ENCODE peak calls at places on chromosome 12, in five cellular contexts. Q is heart left ventricle; D is transverse colon; R is GM23248; G is CD4-positive, CD25-positive, alpha-beta regulatory T cell. U is an unnamed sample. For H3K4me1, the result is how much of the 10 kb centered on the place peaks cover.

GRCh38 chr12:103580026-103580425 is 7.0 kb upstream of the STAB2 start:
- DNase-seq in Q (no peak), D (no peak), R (no peak), G (no peak), U (no peak)

GRCh38 chr12:43099691-43100163 is 452.3 kb downstream of the ADAMTS20 start:
- DNase-seq in Q (no peak), D (no peak), R (peak), G (no peak), U (no peak)

GRCh38 chr12:22505826-22506225 is 38.5 kb downstream of the C2CD5 start:
- DNase-seq in Q (no peak), D (no peak), R (no peak), G (no peak), U (no peak)

GRCh38 chr12:9866786-9867379 is 2.3 kb downstream of the CLEC2B start:
- DNase-seq in Q (no peak), D (no peak), R (peak), G (no peak), U (no peak)

GRCh38 chr12:47361389-47362031 is 281.8 kb upstream of the AMIGO2 start:
- DNase-seq in Q (no peak), D (peak), R (no peak), G (peak), U (no peak)

GRCh38 chr12:47992776-47993175 is 11.5 kb downstream of the COL2A1 start:
- DNase-seq in Q (no peak), D (no peak), R (no peak), G (no peak), U (no peak)

GRCh38 chr12:71746983-71747611 is 7.6 kb upstream of the RAB21 start:
- DNase-seq in Q (no peak), D (peak), R (peak), G (peak), U (no peak)

GRCh38 chr12:119180380-119181040 is 1.8 kb downstream of the HSPB8 start:
- DNase-seq in Q (peak), D (peak), R (peak), G (no peak), U (peak)

GRCh38 chr12:13102481-13103195 is 829 bp downstream of the GSG1 start:
- DNase-seq in Q (no peak), D (no peak), R (peak), G (no peak), U (no peak)

GRCh38 chr12:49535921-49536525 is 2.8 kb upstream of the KCNH3 start:
- DNase-seq in Q (no peak), D (no peak), R (peak), G (no peak), U (no peak)

GRCh38 chr12:63928305-63928704 is 83.8 kb downstream of the SRGAP1 start:
- DNase-seq in Q (no peak), D (no peak), R (no peak), G (no peak), U (no peak)

GRCh38 chr12:71710276-71711125 is 24.6 kb downstream of the TMEM19 start:
- DNase-seq in Q (no peak), D (no peak), R (peak), G (no peak), U (no peak)

GRCh38 chr12:25458047-25458552 is 95.0 kb downstream of the LMNTD1 start:
- DNase-seq in Q (no peak), D (no peak), R (peak), G (no peak), U (peak)

GRCh38 chr12:110906516-110906915 is 13.9 kb downstream of the MYL2 start:
- DNase-seq in Q (no peak), D (no peak), R (no peak), G (no peak), U (no peak)

GRCh38 chr12:45089417-45089816 is 38.5 kb upstream of the DBX2 start:
- DNase-seq in Q (no peak), D (no peak), R (no peak), G (no peak), U (no peak)

GRCh38 chr12:57133013-57133569 is 4.8 kb downstream of the LRP1 start:
- DNase-seq in Q (no peak), D (peak), R (peak), G (no peak), U (no peak)

GRCh38 chr12:120264511-120265202 is 873 bp downstream of the PXN start:
- DNase-seq in Q (no peak), D (no peak), R (no peak), G (peak), U (no peak)

GRCh38 chr12:52251367-52252055 is 18.5 kb downstream of the KRT7 start:
- DNase-seq in Q (no peak), D (no peak), R (no peak), G (no peak), U (peak)

GRCh38 chr12:71536939-71537622 is 97.5 kb downstream of the LGR5 start:
- DNase-seq in Q (no peak), D (no peak), R (no peak), G (no peak), U (no peak)

GRCh38 chr12:7970475-7971252 is 34.7 kb upstream of the SLC2A3 start:
- DNase-seq in Q (peak), D (peak), R (peak), G (peak), U (peak)

GRCh38 chr12:109462868-109463692 is 14.0 kb downstream of the KCTD10 start:
- DNase-seq in Q (peak), D (peak), R (peak), G (no peak), U (peak)

GRCh38 chr12:120231316-120232011 is 30.6 kb upstream of the RPLP0 start:
- DNase-seq in Q (peak), D (peak), R (peak), G (peak), U (no peak)

GRCh38 chr12:127083028-127083949 is 1183.7 kb upstream of the TMEM132C start:
- DNase-seq in Q (no peak), D (no peak), R (peak), G (no peak), U (no peak)

GRCh38 chr12:131098178-131098981 is 144.7 kb downstream of the ADGRD1 start:
- DNase-seq in Q (peak), D (no peak), R (no peak), G (no peak), U (no peak)

GRCh38 chr12:20508962-20509361 is 140.6 kb downstream of the PDE3A start:
- DNase-seq in Q (no peak), D (no peak), R (no peak), G (no peak), U (no peak)

DNA sequence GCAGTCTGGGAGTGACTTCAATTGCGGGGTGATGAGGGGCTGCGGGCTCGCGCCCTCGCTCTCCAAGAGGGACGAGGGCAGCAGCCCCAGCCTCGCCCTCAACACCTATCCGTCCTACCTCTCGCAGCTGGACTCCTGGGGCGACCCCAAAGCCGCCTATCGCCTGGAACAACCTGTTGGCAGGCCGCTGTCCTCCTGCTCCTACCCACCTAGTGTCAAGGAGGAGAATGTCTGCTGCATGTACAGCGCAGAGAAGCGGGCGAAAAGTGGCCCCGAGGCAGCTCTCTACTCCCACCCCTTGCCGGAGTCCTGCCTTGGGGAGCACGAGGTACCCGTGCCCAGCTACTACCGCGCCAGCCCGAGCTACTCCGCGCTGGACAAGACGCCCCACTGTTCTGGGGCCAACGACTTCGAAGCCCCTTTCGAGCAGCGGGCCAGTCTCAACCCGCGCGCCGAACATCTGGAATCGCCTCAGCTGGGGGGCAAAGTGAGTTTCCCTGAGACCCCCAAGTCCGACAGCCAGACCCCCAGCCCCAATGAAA is 483 bp downstream of the HOXC10 start:
- DNase-seq in Q (no peak), D (no peak), R (peak), G (no peak), U (no peak)
- H3K4me3 ChIP-seq in Q (no peak), D (peak), R (peak), G (no peak), U (peak)

GRCh38 chr12:123109319-123109772 is 41.5 kb downstream of the PITPNM2 start:
- DNase-seq in Q (no peak), D (no peak), R (no peak), G (no peak), U (peak)

GRCh38 chr12:123108682-123109066 is 42.2 kb downstream of the PITPNM2 start:
- DNase-seq in Q (no peak), D (no peak), R (no peak), G (no peak), U (no peak)

GRCh38 chr12:123114305-123115083 is 36.4 kb downstream of the PITPNM2 start:
- DNase-seq in Q (no peak), D (no peak), R (no peak), G (no peak), U (no peak)

GRCh38 chr12:123113038-123113437 is 37.9 kb downstream of the PITPNM2 start:
- DNase-seq in Q (no peak), D (no peak), R (no peak), G (no peak), U (no peak)

GRCh38 chr12:123111498-123112165 is 39.3 kb downstream of the PITPNM2 start:
- DNase-seq in Q (no peak), D (no peak), R (no peak), G (no peak), U (no peak)
- H3K4me1 ChIP-seq in Q (half or more), D (under half), R (under half), G (half or more), U (half or more)

GRCh38 chr12:389138-390096 is at the start of gene KDM5A:
- DNase-seq in Q (peak), D (peak), R (peak), G (peak), U (peak)
- H3K27ac ChIP-seq in Q (peak), D (peak), R (peak), G (peak), U (peak)

GRCh38 chr12:132408626-132409494 is 79.5 kb upstream of the GALNT9 start:
- DNase-seq in Q (no peak), D (no peak), R (no peak), G (no peak), U (no peak)

GRCh38 chr12:132406498-132407461 is 77.4 kb upstream of the GALNT9 start:
- DNase-seq in Q (no peak), D (no peak), R (no peak), G (no peak), U (no peak)

GRCh38 chr12:132407525-132407924 is 78.1 kb upstream of the GALNT9 start:
- DNase-seq in Q (no peak), D (no peak), R (peak), G (no peak), U (no peak)

GRCh38 chr12:132409495-132410295 is 80.3 kb upstream of the FBRSL1 start:
- DNase-seq in Q (no peak), D (no peak), R (no peak), G (no peak), U (no peak)

GRCh38 chr12:132408001-132408400 is 78.6 kb upstream of the GALNT9 start:
- DNase-seq in Q (no peak), D (no peak), R (no peak), G (no peak), U (no peak)
- H3K4me3 ChIP-seq in Q (no peak), D (no peak), R (no peak), G (no peak), U (no peak)

DNA sequence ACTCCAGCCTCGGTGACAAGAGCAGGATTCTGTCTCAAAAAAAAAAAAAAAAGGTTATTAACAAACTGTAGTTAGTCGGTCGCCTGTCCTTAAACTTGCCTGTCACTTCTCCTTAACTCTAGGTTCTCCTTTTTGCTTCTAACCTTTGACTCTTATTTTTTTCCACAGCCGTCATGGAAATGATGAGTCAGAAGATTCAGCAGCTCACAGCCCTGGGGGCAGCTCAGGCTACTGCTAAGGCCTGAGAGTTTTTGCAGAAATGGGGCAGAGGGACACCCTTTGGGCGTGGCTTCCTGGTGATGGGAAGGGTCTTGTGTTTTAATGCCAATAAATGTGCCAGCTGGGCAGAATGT is 418 bp upstream of the MYG1 start:
- DNase-seq in Q (peak), D (no peak), R (peak), G (peak), U (no peak)
- H3K4me1 ChIP-seq in Q (under half), D (under half), R (under half), G (half or more), U (under half)